ENCODE peak calls at places on chromosome 10, in six cellular contexts. E is astrocyte of the spinal cord, C is B cell, K is kidney epithelial cell, W is body of pancreas, G is progenitor cell of endocrine pancreas. J is an unnamed sample.

GRCh38 chr10:91700273-91700672 is 67.4 kb upstream of the PPP1R3C start:
- DNase-seq in W (no peak), K (no peak), E (no peak), C (no peak), G (no peak), J (no peak)

GRCh38 chr10:3635697-3636096 is 149.3 kb downstream of the KLF6 start:
- DNase-seq in G (no peak), C (no peak), W (peak), K (no peak), E (no peak), J (no peak)

GRCh38 chr10:96532523-96532922 is 18.8 kb upstream of the TLL2 start:
- DNase-seq in E (no peak), G (no peak), K (no peak), C (no peak), W (peak), J (no peak)

GRCh38 chr10:31153692-31154091 is 122.0 kb upstream of the ZNF438 start:
- DNase-seq in C (no peak), G (no peak), K (no peak), W (no peak), E (no peak), J (no peak)

GRCh38 chr10:98309366-98310355 is 41.7 kb upstream of the LOXL4 start:
- DNase-seq in C (peak), G (peak), K (peak), W (peak), E (peak), J (peak)

GRCh38 chr10:91378061-91378460 is 32.1 kb upstream of the HECTD2 start:
- DNase-seq in K (no peak), G (no peak), E (peak), C (no peak), W (no peak), J (no peak)

GRCh38 chr10:771647-772046 is 82.2 kb upstream of the DIP2C start:
- DNase-seq in K (no peak), C (no peak), E (no peak), G (no peak), W (no peak), J (no peak)

GRCh38 chr10:122149138-122149606 is 121.9 kb upstream of the BTBD16 start:
- DNase-seq in E (peak), C (no peak), W (no peak), G (no peak), K (no peak), J (no peak)

GRCh38 chr10:99630991-99631390 is 10.8 kb upstream of the SLC25A28 start:
- DNase-seq in G (no peak), C (no peak), W (no peak), E (no peak), K (no peak), J (no peak)

GRCh38 chr10:69446650-69447151 is 4.6 kb upstream of the TSPAN15 start:
- DNase-seq in C (no peak), W (no peak), K (peak), E (peak), G (no peak), J (no peak)

GRCh38 chr10:117865945-117866344 is 180.8 kb downstream of the RAB11FIP2 start:
- DNase-seq in K (no peak), G (no peak), C (no peak), W (no peak), E (no peak), J (no peak)

GRCh38 chr10:93096901-93097300 is 23.2 kb downstream of the CYP26A1 start:
- DNase-seq in E (no peak), K (no peak), W (no peak), G (no peak), C (no peak), J (no peak)

GRCh38 chr10:132685921-132686680 is 99.8 kb downstream of the NKX6-2 start:
- DNase-seq in G (peak), C (no peak), W (peak), K (no peak), E (no peak), J (no peak)

GRCh38 chr10:132527338-132528063 is 10.1 kb upstream of the INPP5A start:
- DNase-seq in K (no peak), G (no peak), C (no peak), W (peak), E (no peak), J (no peak)

GRCh38 chr10:10849306-10849705 is 168.4 kb upstream of the CELF2 start:
- DNase-seq in E (no peak), C (no peak), G (no peak), W (no peak), K (no peak), J (no peak)

GRCh38 chr10:104582604-104582951 is 58.5 kb upstream of the SORCS3 start:
- DNase-seq in W (no peak), E (peak), K (peak), G (no peak), C (no peak), J (no peak)

GRCh38 chr10:50987934-50988333 is 86.4 kb upstream of the PRKG1 start:
- DNase-seq in W (no peak), C (no peak), K (no peak), G (no peak), E (no peak), J (no peak)

GRCh38 chr10:77907900-77908717 is 18.4 kb downstream of the DLG5 start:
- DNase-seq in W (no peak), K (no peak), E (no peak), G (no peak), C (no peak), J (no peak)
- TF ChIP-seq CTCF in W (no peak), K (peak), E (peak), G (peak), C (no peak), J (peak)

GRCh38 chr10:103353281-103353680 is 2.3 kb upstream of the PCGF6 start:
- DNase-seq in K (no peak), C (no peak), G (no peak), W (no peak), E (no peak), J (no peak)
- TF ChIP-seq CTCF in K (no peak), C (no peak), G (no peak), W (no peak), E (no peak), J (no peak)

GRCh38 chr10:45000764-45001381 is at the start of gene ZNF22:
- DNase-seq in E (peak), G (peak), W (peak), K (no peak), C (peak), J (peak)
- TF ChIP-seq CTCF in E (no peak), G (no peak), W (peak), K (no peak), C (no peak), J (no peak)

GRCh38 chr10:111758593-111758992 is 425.0 kb downstream of the GPAM start:
- DNase-seq in G (no peak), E (no peak), W (no peak), K (no peak), C (no peak), J (no peak)

GRCh38 chr10:111762114-111762513 is 421.5 kb downstream of the GPAM start:
- DNase-seq in K (no peak), E (no peak), C (no peak), G (no peak), W (no peak), J (no peak)

DNA sequence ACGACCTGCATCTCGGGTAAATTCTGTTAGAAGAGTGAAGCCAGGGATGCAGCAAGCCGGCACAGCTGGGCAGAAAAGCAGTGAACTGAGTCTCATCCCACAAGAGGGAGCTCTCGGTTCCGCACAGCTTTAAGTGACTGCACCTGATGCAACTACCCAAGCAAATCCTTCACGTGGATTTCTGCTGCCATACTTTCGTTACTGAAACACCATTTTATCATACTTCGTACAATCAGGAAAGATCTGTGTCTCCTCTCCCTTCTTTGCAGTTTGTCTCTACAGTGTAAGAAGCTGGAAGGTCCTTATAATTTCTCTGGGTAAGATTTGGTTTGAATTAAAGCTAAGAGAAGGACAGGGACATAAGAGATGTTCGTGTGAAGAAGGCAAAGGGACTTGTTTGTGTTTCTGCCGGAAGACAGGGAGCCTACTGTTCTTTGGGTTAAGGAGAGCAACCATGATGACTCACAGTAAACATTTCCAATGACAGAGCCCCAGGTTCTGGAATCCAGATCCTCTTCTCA is 427.0 kb downstream of the GPAM start:
- DNase-seq in W (peak), C (no peak), K (peak), G (peak), E (peak), J (peak)
- TF ChIP-seq CTCF in W (peak), C (no peak), K (peak), G (peak), E (no peak), J (no peak)

J was measured in GM13976.